ENCODE peak calls at places on chromosome 3, in eight cellular contexts. G is tibial artery, I is dorsolateral prefrontal cortex, R is neuronal stem cell, N is breast epithelium, J is brain microvascular endothelial cell, X is cardiac muscle cell, S is upper lobe of right lung. E is an unnamed sample.

GRCh38 chr3:14774431-14774830 is 44.3 kb upstream of the FGD5 start:
- DNase-seq in G (no peak), I (no peak), R (no peak), N (no peak), J (no peak), X (no peak), S (peak; percentile 37), E (no peak)

GRCh38 chr3:79012946-79013362 is 754.8 kb downstream of the ROBO1 start:
- DNase-seq in G (no peak), I (no peak), R (no peak), N (no peak), J (no peak), X (no peak), S (no peak), E (no peak)

GRCh38 chr3:129940086-129940485 is 34.4 kb upstream of the TRH start:
- DNase-seq in G (no peak), I (no peak), R (no peak), N (no peak), J (no peak), X (no peak), S (no peak), E (no peak)

GRCh38 chr3:132231633-132232032 is 85.6 kb upstream of the ACP3 start:
- DNase-seq in G (no peak), I (no peak), R (no peak), N (no peak), J (peak; percentile 82), X (peak; percentile 69), S (no peak), E (no peak)

GRCh38 chr3:159785276-159785675 is 203.4 kb upstream of the IL12A start:
- DNase-seq in G (no peak), I (no peak), R (no peak), N (no peak), J (peak; percentile 56), X (no peak), S (no peak), E (no peak)

GRCh38 chr3:99637041-99637380 is 1.4 kb upstream of the COL8A1 start:
- DNase-seq in G (no peak), I (no peak), R (no peak), N (no peak), J (peak; percentile 74), X (no peak), S (no peak), E (no peak)

GRCh38 chr3:170941551-170941950 is 33.1 kb upstream of the EIF5A2 start:
- DNase-seq in G (no peak), I (no peak), R (no peak), N (no peak), J (no peak), X (no peak), S (no peak), E (no peak)

GRCh38 chr3:96843505-96844203 is 29.3 kb downstream of the EPHA6 start:
- DNase-seq in G (no peak), I (no peak), R (no peak), N (no peak), J (no peak), X (peak; percentile 8), S (no peak), E (no peak)

GRCh38 chr3:129424185-129424841 is 4.1 kb downstream of the EFCAB12 start:
- DNase-seq in G (no peak), I (no peak), R (no peak), N (no peak), J (no peak), X (no peak), S (no peak), E (no peak)

GRCh38 chr3:183253961-183254815 is 1.1 kb downstream of the B3GNT5 start:
- DNase-seq in G (no peak), I (no peak), R (no peak), N (no peak), J (no peak), X (peak; percentile 45), S (peak; percentile 83), E (peak; percentile 20)

GRCh38 chr3:27632431-27633223 is 89.5 kb downstream of the EOMES start:
- DNase-seq in G (peak; percentile 28), I (peak; percentile 32), R (no peak), N (no peak), J (peak; percentile 33), X (no peak), S (peak; percentile 81), E (peak; percentile 44)

GRCh38 chr3:50236484-50237132 is 604 bp downstream of the GNAI2 start:
- DNase-seq in G (no peak), I (no peak), R (no peak), N (no peak), J (no peak), X (no peak), S (no peak), E (no peak)

GRCh38 chr3:10373686-10374261 is 52.9 kb upstream of the SEC13 start:
- DNase-seq in G (no peak), I (no peak), R (no peak), N (no peak), J (peak; percentile 56), X (no peak), S (no peak), E (no peak)

GRCh38 chr3:30370681-30371271 is 235.6 kb upstream of the TGFBR2 start:
- DNase-seq in G (no peak), I (no peak), R (no peak), N (no peak), J (no peak), X (no peak), S (no peak), E (no peak)

GRCh38 chr3:134317106-134317947 is 56.9 kb downstream of the AMOTL2 start:
- DNase-seq in G (no peak), I (no peak), R (no peak), N (no peak), J (no peak), X (no peak), S (no peak), E (no peak)

GRCh38 chr3:184337315-184337714 is at the start of gene FAM131A:
- DNase-seq in G (peak; percentile 86), I (peak; percentile 70), R (no peak), N (no peak), J (no peak), X (no peak), S (no peak), E (no peak)

GRCh38 chr3:184339016-184339415 is 1.6 kb downstream of the FAM131A start:
- DNase-seq in G (no peak), I (no peak), R (no peak), N (no peak), J (no peak), X (no peak), S (no peak), E (no peak)

GRCh38 chr3:184337981-184338380 is 581 bp downstream of the FAM131A start:
- DNase-seq in G (no peak), I (no peak), R (no peak), N (no peak), J (no peak), X (no peak), S (no peak), E (no peak)

GRCh38 chr3:184336484-184337230 is 743 bp upstream of the FAM131A start:
- DNase-seq in G (peak; percentile 35), I (no peak), R (no peak), N (no peak), J (no peak), X (peak; percentile 45), S (no peak), E (peak; percentile 32)

DNA sequence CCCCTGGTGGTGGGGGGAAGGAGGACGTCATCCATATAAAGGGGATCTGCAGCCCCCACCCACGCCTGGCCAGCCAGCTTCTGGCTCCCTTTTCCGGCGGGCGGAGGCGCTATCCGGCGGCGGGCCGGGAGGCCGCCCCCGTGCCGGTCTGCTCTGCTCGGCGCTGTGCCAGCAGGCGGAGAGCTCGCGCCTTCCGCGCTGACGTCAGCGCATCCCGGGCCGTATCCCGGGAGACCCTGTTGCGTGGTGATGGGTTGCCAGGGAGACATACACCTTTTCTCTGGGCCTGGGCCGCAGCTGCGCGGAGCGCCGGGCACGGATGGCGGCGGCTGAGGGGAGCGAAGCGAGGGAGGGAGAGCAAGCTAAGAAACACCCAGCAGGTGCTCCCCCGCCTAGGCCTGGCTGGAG is 1.1 kb downstream of the FAM131A start:
- DNase-seq in G (peak; percentile 83), I (peak; percentile 90), R (peak; percentile 88), N (no peak), J (peak; percentile 79), X (peak; percentile 32), S (peak; percentile 75), E (no peak)
- H3K4me3 ChIP-seq in G (peak overlapping the region; percentile 90), I (peak overlapping the region; percentile 88), R (peak overlapping the region; percentile 31), N (peak overlapping the region; percentile 84), J (peak overlapping the region; percentile 34), X (no peak overlapping the region), S (peak overlapping the region; percentile 21), E (no peak overlapping the region)

GRCh38 chr3:138646527-138646926 is 38.0 kb downstream of the FAIM start:
- DNase-seq in G (no peak), I (no peak), R (no peak), N (no peak), J (no peak), X (no peak), S (no peak), E (no peak)

GRCh38 chr3:138646008-138646407 is 37.4 kb downstream of the FAIM start:
- DNase-seq in G (no peak), I (no peak), R (no peak), N (no peak), J (no peak), X (no peak), S (no peak), E (no peak)

GRCh38 chr3:138640537-138640936 is 32.0 kb downstream of the FAIM start:
- DNase-seq in G (no peak), I (no peak), R (no peak), N (no peak), J (no peak), X (no peak), S (no peak), E (no peak)

GRCh38 chr3:138642226-138642926 is 33.8 kb downstream of the FAIM start:
- DNase-seq in G (no peak), I (no peak), R (no peak), N (no peak), J (no peak), X (no peak), S (no peak), E (no peak)

DNA sequence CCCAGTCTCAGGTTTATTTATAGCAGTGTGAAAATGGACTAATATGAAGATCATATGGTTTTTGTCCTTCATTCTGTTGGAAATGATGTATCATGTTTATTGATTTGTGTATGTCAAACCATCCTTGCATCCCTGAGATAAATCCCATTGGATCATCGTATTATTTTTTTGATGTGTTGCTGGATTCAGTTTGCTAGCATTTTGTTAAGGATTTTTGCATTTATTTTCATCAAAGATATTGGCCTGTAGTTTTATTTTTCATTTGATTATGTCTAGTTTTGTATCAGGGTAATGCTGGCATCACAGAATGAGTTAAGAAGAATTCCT is 34.3 kb downstream of the FAIM start:
- DNase-seq in G (no peak), I (no peak), R (no peak), N (no peak), J (no peak), X (no peak), S (no peak), E (no peak)
- H3K27ac ChIP-seq in G (no peak overlapping the region), I (no peak overlapping the region), R (no peak overlapping the region), N (no peak overlapping the region), J (no peak overlapping the region), X (no peak overlapping the region), S (no peak overlapping the region), E (no peak overlapping the region)

GRCh38 chr3:101677436-101678286 is 729 bp upstream of the ZBTB11 start:
- DNase-seq in G (no peak), I (no peak), R (no peak), N (no peak), J (no peak), X (no peak), S (no peak), E (no peak)
- H3K4me3 ChIP-seq in G (peak overlapping the region; percentile 100), I (peak overlapping the region; percentile 95), R (peak overlapping the region; percentile 28), N (peak overlapping the region; percentile 85), J (peak overlapping the region; percentile 44), X (peak overlapping the region; percentile 35), S (peak overlapping the region; percentile 97), E (peak overlapping the region; percentile 91)

GRCh38 chr3:126056681-126057546 is 27.0 kb downstream of the SLC41A3 start:
- DNase-seq in G (no peak), I (no peak), R (no peak), N (no peak), J (no peak), X (no peak), S (peak; percentile 61), E (no peak)
- H3K27ac ChIP-seq in G (no peak overlapping the region), I (no peak overlapping the region), R (no peak overlapping the region), N (no peak overlapping the region), J (no peak overlapping the region), X (no peak overlapping the region), S (no peak overlapping the region), E (no peak overlapping the region)

E was measured in naive thymus-derived CD4-positive, alpha-beta T cell.